ENCODE peak calls at places on chromosomes 1 and 21, in ten cellular contexts. N, Z, Y, O, X, M, T, A, W and E are unnamed samples.

GRCh38 chr1:101438359-101438758 is 201.5 kb downstream of the S1PR1 start:
- DNase-seq in W (no peak), Z (peak; percentile 2), N (no peak), T (no peak), Y (no peak), O (no peak), M (no peak), X (no peak), A (peak; percentile 11), E (no peak)

GRCh38 chr21:34313116-34313515 is 50.7 kb upstream of the KCNE2 start:
- DNase-seq in X (no peak), O (no peak), M (no peak), N (no peak), W (no peak), A (no peak), Z (peak; percentile 61), T (peak; percentile 15), Y (no peak), E (no peak)

GRCh38 chr1:9529190-9529589 is 10.1 kb upstream of the SLC25A33 start:
- DNase-seq in Y (no peak), M (no peak), W (no peak), Z (peak; percentile 55), O (no peak), T (no peak), N (no peak), X (no peak), A (no peak), E (no peak)

GRCh38 chr1:184929711-184930202 is 44.6 kb downstream of the NIBAN1 start:
- DNase-seq in A (peak; percentile 20), X (no peak), Y (no peak), W (no peak), N (peak; percentile 93), T (no peak), O (peak; percentile 12), Z (no peak), M (no peak), E (peak; percentile 90)

GRCh38 chr1:113321761-113322387 is 68.4 kb upstream of the MAGI3 start:
- DNase-seq in X (no peak), W (no peak), A (no peak), O (no peak), Y (no peak), T (no peak), M (no peak), Z (no peak), N (no peak), E (no peak)

GRCh38 chr1:231814031-231814430 is 187.4 kb downstream of the DISC1 start:
- DNase-seq in Y (no peak), M (no peak), W (no peak), Z (no peak), A (no peak), T (no peak), N (no peak), X (no peak), O (no peak), E (no peak)

GRCh38 chr1:202192770-202193613 is 607 bp upstream of the LGR6 start:
- DNase-seq in W (peak; percentile 89), T (no peak), A (peak; percentile 78), N (peak; percentile 54), M (peak; percentile 87), X (no peak), O (peak; percentile 63), Z (peak; percentile 47), Y (peak; percentile 52), E (peak; percentile 55)

GRCh38 chr1:159214149-159214760 is 9.6 kb downstream of the ACKR1 start:
- DNase-seq in T (no peak), N (no peak), Z (peak; percentile 55), Y (peak; percentile 19), W (no peak), X (no peak), M (peak; percentile 55), O (peak; percentile 62), A (peak; percentile 68), E (peak; percentile 62)

GRCh38 chr1:100027212-100027611 is 57.4 kb downstream of the SLC35A3 start:
- DNase-seq in M (no peak), Y (no peak), Z (no peak), W (no peak), A (no peak), N (no peak), T (no peak), X (no peak), O (no peak), E (no peak)

GRCh38 chr1:47575855-47576757 is 138.3 kb downstream of the FOXD2 start:
- DNase-seq in A (no peak), O (no peak), T (no peak), M (no peak), Y (no peak), X (no peak), N (no peak), W (no peak), Z (peak; percentile 89), E (no peak)

GRCh38 chr1:83554174-83554573 is 444.8 kb downstream of the TTLL7 start:
- DNase-seq in Y (no peak), X (no peak), T (no peak), O (no peak), Z (no peak), A (no peak), N (no peak), M (peak; percentile 45), W (no peak), E (no peak)

GRCh38 chr1:51313961-51314777 is 16.2 kb downstream of the TTC39A start:
- DNase-seq in T (peak; percentile 69), A (peak; percentile 67), X (no peak), M (no peak), Z (peak; percentile 76), O (peak; percentile 79), N (peak; percentile 78), Y (no peak), W (no peak), E (no peak)

GRCh38 chr1:15264769-15265168 is 17.7 kb downstream of the FHAD1 start:
- DNase-seq in Y (no peak), O (no peak), T (no peak), N (no peak), M (no peak), X (no peak), Z (no peak), W (no peak), A (no peak), E (no peak)

GRCh38 chr1:111605553-111605952 is 14.0 kb upstream of the RAP1A start:
- DNase-seq in O (no peak), T (no peak), N (no peak), A (no peak), X (peak; percentile 56), Z (peak; percentile 44), M (no peak), Y (no peak), W (no peak), E (no peak)

GRCh38 chr1:8460132-8460544 is 142.2 kb downstream of the SLC45A1 start:
- DNase-seq in A (no peak), M (no peak), X (no peak), Y (no peak), T (no peak), Z (no peak), O (no peak), W (no peak), N (no peak), E (no peak)

GRCh38 chr1:38929476-38929875 is 12.2 kb downstream of the RHBDL2 start:
- DNase-seq in W (no peak), M (peak; percentile 44), Z (no peak), T (no peak), X (no peak), O (no peak), N (no peak), A (no peak), Y (no peak), E (no peak)

GRCh38 chr1:247182994-247183393 is 11.2 kb upstream of the ZNF124 start:
- DNase-seq in T (no peak), O (no peak), W (no peak), Z (no peak), N (no peak), X (no peak), Y (no peak), M (no peak), A (no peak), E (no peak)

GRCh38 chr1:27605796-27606707 is 2.1 kb upstream of the AHDC1 start:
- DNase-seq in O (peak; percentile 51), T (no peak), Y (peak; percentile 43), N (peak; percentile 48), A (peak; percentile 75), W (peak; percentile 37), Z (peak; percentile 72), M (peak; percentile 81), X (no peak), E (peak; percentile 51)

GRCh38 chr21:34630536-34631143 is 15.7 kb upstream of the RCAN1 start:
- DNase-seq in W (no peak), O (peak; percentile 71), Y (no peak), M (no peak), A (peak; percentile 67), N (peak; percentile 22), T (peak; percentile 22), Z (peak; percentile 54), X (no peak), E (peak; percentile 73)

GRCh38 chr1:15014521-15014920 is 139.0 kb upstream of the TMEM51 start:
- DNase-seq in N (no peak), M (no peak), Z (no peak), A (no peak), O (no peak), T (no peak), Y (no peak), X (no peak), W (peak; percentile 25), E (no peak)

GRCh38 chr1:198667186-198667585 is 28.3 kb downstream of the PTPRC start:
- DNase-seq in A (no peak), W (no peak), X (no peak), O (no peak), N (no peak), Z (peak; percentile 34), Y (no peak), M (no peak), T (no peak), E (no peak)

GRCh38 chr1:17877896-17878295 is 122.8 kb downstream of the ACTL8 start:
- DNase-seq in X (no peak), Z (peak; percentile 19), A (no peak), Y (no peak), N (no peak), T (no peak), O (no peak), W (no peak), M (no peak), E (no peak)

GRCh38 chr1:202613571-202613970 is 96.7 kb downstream of the SYT2 start:
- DNase-seq in A (no peak), T (no peak), O (no peak), X (no peak), Y (no peak), M (no peak), Z (no peak), W (no peak), N (no peak), E (no peak)

GRCh38 chr1:208652300-208653160 is 408.3 kb upstream of the PLXNA2 start:
- DNase-seq in A (peak; percentile 81), N (peak; percentile 21), Y (peak; percentile 1), O (peak; percentile 52), Z (peak; percentile 73), M (peak; percentile 69), T (peak; percentile 54), W (no peak), X (no peak), E (peak; percentile 90)

GRCh38 chr1:238060046-238060445 is 169.3 kb upstream of the ZP4 start:
- DNase-seq in M (no peak), Z (no peak), A (no peak), W (no peak), N (no peak), O (no peak), T (no peak), Y (no peak), X (no peak), E (no peak)

GRCh38 chr1:21751281-21751680 is 31.7 kb downstream of the USP48 start:
- DNase-seq in T (no peak), X (no peak), N (no peak), Z (no peak), O (no peak), Y (no peak), A (no peak), W (no peak), M (no peak), E (no peak)

GRCh38 chr1:211711313-211711712 is 35.9 kb upstream of the NEK2 start:
- DNase-seq in A (no peak), Y (no peak), X (no peak), W (no peak), O (no peak), N (no peak), Z (no peak), T (no peak), M (no peak), E (no peak)

GRCh38 chr1:20165522-20165951 is 20.4 kb upstream of the UBXN10 start:
- DNase-seq in Z (no peak), Y (no peak), M (no peak), A (no peak), X (no peak), W (no peak), O (no peak), T (no peak), N (no peak), E (no peak)